ENCODE peak calls at places on chromosomes 4 and X, in six cellular contexts. One of them, this sample, is unnamed.

GRCh38 chr4:3236326-3236878 is 12.6 kb upstream of the MSANTD1 start:
- DNase-seq in Peyer's patch: no peak
- DNase-seq in brain microvascular endothelial cell: no peak
- DNase-seq in astrocyte: no peak
- DNase-seq in NCI-H1092 treated with DMSO at 0.1 percent for 48 hours: no peak
- DNase-seq in cardiac muscle cell: no peak
- DNase-seq in this sample: no peak

GRCh38 chr4:184039963-184040383 is 134.9 kb downstream of the STOX2 start:
- DNase-seq in Peyer's patch: no peak
- DNase-seq in brain microvascular endothelial cell: no peak
- DNase-seq in astrocyte: no peak
- DNase-seq in NCI-H1092 treated with DMSO at 0.1 percent for 48 hours: no peak
- DNase-seq in cardiac muscle cell: peak; percentile 8
- DNase-seq in this sample: no peak

GRCh38 chr4:95409127-95409526 is 139.6 kb downstream of the UNC5C start:
- DNase-seq in Peyer's patch: no peak
- DNase-seq in brain microvascular endothelial cell: peak; percentile 4
- DNase-seq in astrocyte: peak; percentile 73
- DNase-seq in NCI-H1092 treated with DMSO at 0.1 percent for 48 hours: no peak
- DNase-seq in cardiac muscle cell: no peak
- DNase-seq in this sample: peak; percentile 62

GRCh38 chrX:20066968-20067708 is 49.6 kb downstream of the MAP7D2 start:
- DNase-seq in Peyer's patch: peak; percentile 55
- DNase-seq in brain microvascular endothelial cell: peak; percentile 40
- DNase-seq in astrocyte: peak; percentile 43
- DNase-seq in NCI-H1092 treated with DMSO at 0.1 percent for 48 hours: peak; percentile 26
- DNase-seq in cardiac muscle cell: peak; percentile 19
- DNase-seq in this sample: peak; percentile 68

GRCh38 chr4:61468091-61468720 is 268.1 kb downstream of the ADGRL3 start:
- DNase-seq in Peyer's patch: no peak
- DNase-seq in brain microvascular endothelial cell: peak; percentile 34
- DNase-seq in astrocyte: peak; percentile 90
- DNase-seq in NCI-H1092 treated with DMSO at 0.1 percent for 48 hours: no peak
- DNase-seq in cardiac muscle cell: no peak
- DNase-seq in this sample: peak; percentile 6

GRCh38 chr4:79225360-79225759 is 100.5 kb downstream of the NAA11 start:
- DNase-seq in Peyer's patch: no peak
- DNase-seq in brain microvascular endothelial cell: no peak
- DNase-seq in astrocyte: no peak
- DNase-seq in NCI-H1092 treated with DMSO at 0.1 percent for 48 hours: no peak
- DNase-seq in cardiac muscle cell: no peak
- DNase-seq in this sample: peak; percentile 28

GRCh38 chrX:84339507-84340364 is 151.7 kb upstream of the RPS6KA6 start:
- DNase-seq in Peyer's patch: no peak
- DNase-seq in brain microvascular endothelial cell: no peak
- DNase-seq in astrocyte: no peak
- DNase-seq in NCI-H1092 treated with DMSO at 0.1 percent for 48 hours: peak; percentile 38
- DNase-seq in cardiac muscle cell: peak; percentile 40
- DNase-seq in this sample: peak; percentile 12

GRCh38 chrX:16999275-16999674 is 52.8 kb downstream of the REPS2 start:
- DNase-seq in Peyer's patch: no peak
- DNase-seq in brain microvascular endothelial cell: no peak
- DNase-seq in astrocyte: no peak
- DNase-seq in NCI-H1092 treated with DMSO at 0.1 percent for 48 hours: no peak
- DNase-seq in cardiac muscle cell: peak; percentile 55
- DNase-seq in this sample: peak; percentile 28

GRCh38 chr4:140243345-140243753 is 89.4 kb upstream of the MAML3 start:
- DNase-seq in Peyer's patch: peak; percentile 82
- DNase-seq in brain microvascular endothelial cell: no peak
- DNase-seq in astrocyte: no peak
- DNase-seq in NCI-H1092 treated with DMSO at 0.1 percent for 48 hours: peak; percentile 86
- DNase-seq in cardiac muscle cell: peak; percentile 49
- DNase-seq in this sample: no peak

GRCh38 chrX:112819813-112820212 is 20.8 kb downstream of the AMOT start:
- DNase-seq in Peyer's patch: no peak
- DNase-seq in brain microvascular endothelial cell: no peak
- DNase-seq in astrocyte: no peak
- DNase-seq in NCI-H1092 treated with DMSO at 0.1 percent for 48 hours: no peak
- DNase-seq in cardiac muscle cell: no peak
- DNase-seq in this sample: peak; percentile 10

GRCh38 chr4:40630335-40631021 is 814 bp upstream of the RBM47 start:
- DNase-seq in Peyer's patch: peak; percentile 72
- DNase-seq in brain microvascular endothelial cell: no peak
- DNase-seq in astrocyte: no peak
- DNase-seq in NCI-H1092 treated with DMSO at 0.1 percent for 48 hours: no peak
- DNase-seq in cardiac muscle cell: peak; percentile 45
- DNase-seq in this sample: no peak

GRCh38 chr4:121736735-121737351 is 28.1 kb downstream of the SMIM43 start:
- DNase-seq in Peyer's patch: no peak
- DNase-seq in brain microvascular endothelial cell: peak; percentile 64
- DNase-seq in astrocyte: peak; percentile 32
- DNase-seq in NCI-H1092 treated with DMSO at 0.1 percent for 48 hours: peak; percentile 46
- DNase-seq in cardiac muscle cell: peak; percentile 47
- DNase-seq in this sample: peak; percentile 70

GRCh38 chr4:8340721-8341680 is 71.4 kb downstream of the HTRA3 start:
- DNase-seq in Peyer's patch: peak; percentile 54
- DNase-seq in brain microvascular endothelial cell: no peak
- DNase-seq in astrocyte: no peak
- DNase-seq in NCI-H1092 treated with DMSO at 0.1 percent for 48 hours: no peak
- DNase-seq in cardiac muscle cell: no peak
- DNase-seq in this sample: no peak

GRCh38 chr4:85126991-85127591 is 160.6 kb upstream of the WDFY3 start:
- DNase-seq in Peyer's patch: no peak
- DNase-seq in brain microvascular endothelial cell: no peak
- DNase-seq in astrocyte: no peak
- DNase-seq in NCI-H1092 treated with DMSO at 0.1 percent for 48 hours: no peak
- DNase-seq in cardiac muscle cell: no peak
- DNase-seq in this sample: no peak

GRCh38 chr4:55865228-55865806 is 11.9 kb downstream of the EXOC1 start:
- DNase-seq in Peyer's patch: no peak
- DNase-seq in brain microvascular endothelial cell: peak; percentile 36
- DNase-seq in astrocyte: peak; percentile 59
- DNase-seq in NCI-H1092 treated with DMSO at 0.1 percent for 48 hours: no peak
- DNase-seq in cardiac muscle cell: no peak
- DNase-seq in this sample: peak; percentile 49

GRCh38 chrX:150692837-150693781 is at the start of gene MTMR1:
- DNase-seq in Peyer's patch: peak; percentile 66
- DNase-seq in brain microvascular endothelial cell: no peak
- DNase-seq in astrocyte: no peak
- DNase-seq in NCI-H1092 treated with DMSO at 0.1 percent for 48 hours: peak; percentile 54
- DNase-seq in cardiac muscle cell: peak; percentile 55
- DNase-seq in this sample: peak; percentile 31

GRCh38 chr4:102493794-102494193 is 7.4 kb upstream of the NFKB1 start:
- DNase-seq in Peyer's patch: no peak
- DNase-seq in brain microvascular endothelial cell: no peak
- DNase-seq in astrocyte: no peak
- DNase-seq in NCI-H1092 treated with DMSO at 0.1 percent for 48 hours: peak; percentile 92
- DNase-seq in cardiac muscle cell: no peak
- DNase-seq in this sample: peak; percentile 24